ENCODE peak calls at places on chromosomes 4 and X, in six cellular contexts. One of them, this sample, is unnamed. For H3K27me3, the result is how much of the 10 kb centered on the place peaks cover.

GRCh38 chrX:120308959-120309872 is 2.0 kb downstream of the TMEM255A start:
- DNase-seq in mesenchymal stem cell: peak
- DNase-seq in neuronal stem cell: peak
- DNase-seq in IMR-90: peak
- DNase-seq in PC-3: peak
- DNase-seq in astrocyte: peak
- DNase-seq in this sample: no peak

GRCh38 chrX:23908219-23909003 is 605 bp downstream of the CXorf58 start:
- DNase-seq in mesenchymal stem cell: no peak
- DNase-seq in neuronal stem cell: no peak
- DNase-seq in IMR-90: no peak
- DNase-seq in PC-3: no peak
- DNase-seq in astrocyte: no peak
- DNase-seq in this sample: peak

GRCh38 chrX:110401142-110401541 is 42.5 kb downstream of the RTL9 start:
- DNase-seq in mesenchymal stem cell: no peak
- DNase-seq in neuronal stem cell: no peak
- DNase-seq in IMR-90: no peak
- DNase-seq in PC-3: no peak
- DNase-seq in astrocyte: no peak
- DNase-seq in this sample: peak

GRCh38 chrX:80578518-80579105 is 158.4 kb downstream of the TENT5D start:
- DNase-seq in mesenchymal stem cell: peak
- DNase-seq in neuronal stem cell: no peak
- DNase-seq in IMR-90: peak
- DNase-seq in PC-3: peak
- DNase-seq in astrocyte: no peak
- DNase-seq in this sample: peak

GRCh38 chr4:16018841-16019240 is 55.9 kb upstream of the FGFBP2 start:
- DNase-seq in mesenchymal stem cell: no peak
- DNase-seq in neuronal stem cell: no peak
- DNase-seq in IMR-90: no peak
- DNase-seq in PC-3: no peak
- DNase-seq in astrocyte: no peak
- DNase-seq in this sample: no peak

GRCh38 chrX:15816886-15817285 is 26.6 kb downstream of the ZRSR2 start:
- DNase-seq in mesenchymal stem cell: peak
- DNase-seq in neuronal stem cell: no peak
- DNase-seq in IMR-90: no peak
- DNase-seq in PC-3: no peak
- DNase-seq in astrocyte: peak
- DNase-seq in this sample: no peak

GRCh38 chrX:126065901-126066660 is 100.0 kb downstream of the DCAF12L2 start:
- DNase-seq in mesenchymal stem cell: no peak
- DNase-seq in neuronal stem cell: no peak
- DNase-seq in IMR-90: no peak
- DNase-seq in PC-3: no peak
- DNase-seq in astrocyte: no peak
- DNase-seq in this sample: no peak

GRCh38 chr4:175827510-175827909 is 15.4 kb upstream of the GPM6A start:
- DNase-seq in mesenchymal stem cell: no peak
- DNase-seq in neuronal stem cell: no peak
- DNase-seq in IMR-90: no peak
- DNase-seq in PC-3: no peak
- DNase-seq in astrocyte: no peak
- DNase-seq in this sample: no peak

GRCh38 chr4:173745765-173746164 is 215.7 kb upstream of the HAND2 start:
- DNase-seq in mesenchymal stem cell: no peak
- DNase-seq in neuronal stem cell: no peak
- DNase-seq in IMR-90: no peak
- DNase-seq in PC-3: no peak
- DNase-seq in astrocyte: no peak
- DNase-seq in this sample: no peak

GRCh38 chr4:85790582-85790981 is 315.6 kb downstream of the ARHGAP24 start:
- DNase-seq in mesenchymal stem cell: peak
- DNase-seq in neuronal stem cell: no peak
- DNase-seq in IMR-90: peak
- DNase-seq in PC-3: no peak
- DNase-seq in astrocyte: peak
- DNase-seq in this sample: no peak

GRCh38 chr4:107751670-107752069 is 31.6 kb upstream of the PAPSS1 start:
- DNase-seq in mesenchymal stem cell: peak
- DNase-seq in neuronal stem cell: no peak
- DNase-seq in IMR-90: peak
- DNase-seq in PC-3: no peak
- DNase-seq in astrocyte: no peak
- DNase-seq in this sample: no peak

GRCh38 chr4:26826721-26827120 is 33.9 kb upstream of the STIM2 start:
- DNase-seq in mesenchymal stem cell: no peak
- DNase-seq in neuronal stem cell: no peak
- DNase-seq in IMR-90: peak
- DNase-seq in PC-3: no peak
- DNase-seq in astrocyte: no peak
- DNase-seq in this sample: peak

GRCh38 chr4:82721819-82722423 is 76.7 kb downstream of the SCD5 start:
- DNase-seq in mesenchymal stem cell: no peak
- DNase-seq in neuronal stem cell: no peak
- DNase-seq in IMR-90: peak
- DNase-seq in PC-3: peak
- DNase-seq in astrocyte: peak
- DNase-seq in this sample: peak

GRCh38 chr4:60897415-60897814 is 302.7 kb upstream of the ADGRL3 start:
- DNase-seq in mesenchymal stem cell: no peak
- DNase-seq in neuronal stem cell: no peak
- DNase-seq in IMR-90: no peak
- DNase-seq in PC-3: peak
- DNase-seq in astrocyte: no peak
- DNase-seq in this sample: no peak

GRCh38 chrX:110600745-110601310 is 194.8 kb downstream of the CHRDL1 start:
- DNase-seq in mesenchymal stem cell: no peak
- DNase-seq in neuronal stem cell: no peak
- DNase-seq in IMR-90: no peak
- DNase-seq in PC-3: peak
- DNase-seq in astrocyte: no peak
- DNase-seq in this sample: no peak

GRCh38 chrX:54479471-54480122 is 16.4 kb downstream of the FGD1 start:
- DNase-seq in mesenchymal stem cell: peak
- DNase-seq in neuronal stem cell: no peak
- DNase-seq in IMR-90: no peak
- DNase-seq in PC-3: no peak
- DNase-seq in astrocyte: no peak
- DNase-seq in this sample: no peak

GRCh38 chr4:88820723-88821368 is 123.2 kb upstream of the NAP1L5 start:
- DNase-seq in mesenchymal stem cell: no peak
- DNase-seq in neuronal stem cell: no peak
- DNase-seq in IMR-90: peak
- DNase-seq in PC-3: peak
- DNase-seq in astrocyte: no peak
- DNase-seq in this sample: no peak

DNA sequence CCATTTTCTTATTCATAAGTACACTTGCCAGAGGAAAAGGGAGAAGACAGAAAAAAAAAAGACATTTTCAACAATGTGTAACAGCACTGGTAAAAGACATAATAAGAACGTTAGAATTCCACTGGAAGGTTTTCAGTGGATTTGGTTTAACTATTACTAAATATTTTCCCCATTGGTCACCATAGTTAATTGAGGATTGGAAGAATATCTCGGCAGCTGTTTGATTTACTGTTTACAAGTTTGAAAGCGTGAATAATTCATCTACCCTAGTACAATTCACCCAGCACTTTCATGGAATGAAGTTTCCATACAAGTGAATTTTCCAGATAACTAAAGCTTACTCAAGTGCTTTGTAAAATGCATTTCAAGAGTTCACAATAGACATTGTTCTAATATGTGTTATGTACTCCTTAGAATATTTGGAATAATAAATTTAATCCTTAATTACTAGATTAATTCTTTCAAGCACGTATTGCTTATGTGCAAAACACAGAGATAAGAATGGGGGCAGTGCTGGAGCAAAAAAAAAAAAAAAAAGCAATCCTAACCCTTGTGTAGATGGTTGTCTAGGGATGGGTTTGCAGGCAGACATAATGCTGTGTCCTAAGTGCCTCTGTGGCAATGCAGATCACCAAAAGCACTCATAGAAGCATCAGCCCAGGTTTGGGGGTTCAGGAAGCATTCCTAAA is 57.1 kb downstream of the ENPEP start:
- DNase-seq in mesenchymal stem cell: peak
- DNase-seq in neuronal stem cell: no peak
- DNase-seq in IMR-90: no peak
- DNase-seq in PC-3: no peak
- DNase-seq in astrocyte: peak
- DNase-seq in this sample: no peak
- H3K4me2 ChIP-seq in mesenchymal stem cell: no peak
- H3K4me2 ChIP-seq in neuronal stem cell: no peak
- H3K4me2 ChIP-seq in IMR-90: peak
- H3K4me2 ChIP-seq in PC-3: no peak
- H3K4me2 ChIP-seq in astrocyte: peak
- H3K4me2 ChIP-seq in this sample: peak

DNA sequence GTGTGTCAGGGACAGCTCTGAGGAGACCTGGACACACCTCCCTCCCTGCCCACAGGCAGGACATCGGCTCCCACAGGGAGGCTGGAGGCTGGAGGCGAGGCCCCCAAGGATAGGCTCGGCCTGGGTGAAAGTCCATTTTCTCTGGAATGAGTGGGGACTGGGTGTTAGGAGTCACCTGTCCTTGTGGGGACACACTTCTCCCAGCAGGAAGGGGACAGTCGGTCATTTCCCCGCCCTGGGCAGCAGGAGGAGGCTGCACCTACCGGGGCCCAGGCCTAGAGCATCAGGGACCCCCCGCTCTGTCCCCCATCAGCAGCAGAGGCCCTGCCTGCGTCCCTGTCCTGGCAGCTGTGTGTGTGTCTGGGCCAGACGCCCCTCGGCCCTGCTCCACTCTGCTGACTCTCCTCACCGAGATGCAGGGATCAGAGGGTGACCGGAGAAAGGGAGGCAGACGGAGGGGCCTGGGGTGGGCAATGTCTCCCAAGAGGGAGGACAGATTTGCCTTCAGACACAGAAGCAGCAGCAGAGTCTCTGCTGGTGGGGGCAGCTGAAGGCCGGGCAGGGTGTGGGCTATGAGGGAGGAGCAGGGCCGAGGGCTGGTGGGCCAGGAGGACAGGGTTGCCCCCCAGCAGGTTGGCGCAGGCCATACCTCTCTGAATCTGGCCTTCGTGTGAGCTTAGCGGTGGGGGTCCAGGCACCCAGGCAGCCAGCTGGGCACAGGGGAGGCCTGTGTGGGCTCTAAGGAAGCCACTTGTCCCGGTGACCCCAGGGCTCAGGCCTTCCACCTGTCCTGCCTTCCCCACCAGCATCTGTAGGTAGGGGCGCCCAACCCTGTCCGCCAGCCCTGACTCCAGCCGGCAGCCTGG is 125.7 kb upstream of the NKX1-1 start:
- DNase-seq in mesenchymal stem cell: no peak
- DNase-seq in neuronal stem cell: no peak
- DNase-seq in IMR-90: no peak
- DNase-seq in PC-3: no peak
- DNase-seq in astrocyte: no peak
- DNase-seq in this sample: no peak
- H3K27me3 ChIP-seq in mesenchymal stem cell: half or more
- H3K27me3 ChIP-seq in neuronal stem cell: under half
- H3K27me3 ChIP-seq in IMR-90: half or more
- H3K27me3 ChIP-seq in PC-3: under half
- H3K27me3 ChIP-seq in astrocyte: under half
- H3K27me3 ChIP-seq in this sample: under half

DNA sequence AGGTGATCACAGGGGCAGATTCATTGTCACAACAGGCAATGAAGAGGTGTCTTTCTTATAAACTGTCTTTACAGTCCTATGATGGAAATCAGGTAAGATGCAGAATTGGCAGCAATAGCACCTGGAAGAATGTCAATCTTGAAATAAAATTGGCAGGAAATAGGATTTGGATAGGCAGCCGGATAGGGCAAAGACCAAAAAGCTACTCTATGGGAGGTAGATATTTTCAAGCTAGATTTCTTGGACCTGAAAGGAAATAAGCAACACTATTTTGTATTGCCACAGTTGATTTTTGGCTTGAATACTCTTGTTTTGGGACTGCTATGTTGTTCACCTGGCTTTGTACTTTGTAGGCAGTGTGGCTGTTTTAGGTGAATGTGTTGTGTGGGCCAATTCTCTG is 314.2 kb downstream of the SLC7A11 start:
- DNase-seq in mesenchymal stem cell: no peak
- DNase-seq in neuronal stem cell: no peak
- DNase-seq in IMR-90: no peak
- DNase-seq in PC-3: no peak
- DNase-seq in astrocyte: no peak
- DNase-seq in this sample: no peak
- H3K4me2 ChIP-seq in mesenchymal stem cell: no peak
- H3K4me2 ChIP-seq in neuronal stem cell: no peak
- H3K4me2 ChIP-seq in IMR-90: no peak
- H3K4me2 ChIP-seq in PC-3: no peak
- H3K4me2 ChIP-seq in astrocyte: no peak
- H3K4me2 ChIP-seq in this sample: no peak

DNA sequence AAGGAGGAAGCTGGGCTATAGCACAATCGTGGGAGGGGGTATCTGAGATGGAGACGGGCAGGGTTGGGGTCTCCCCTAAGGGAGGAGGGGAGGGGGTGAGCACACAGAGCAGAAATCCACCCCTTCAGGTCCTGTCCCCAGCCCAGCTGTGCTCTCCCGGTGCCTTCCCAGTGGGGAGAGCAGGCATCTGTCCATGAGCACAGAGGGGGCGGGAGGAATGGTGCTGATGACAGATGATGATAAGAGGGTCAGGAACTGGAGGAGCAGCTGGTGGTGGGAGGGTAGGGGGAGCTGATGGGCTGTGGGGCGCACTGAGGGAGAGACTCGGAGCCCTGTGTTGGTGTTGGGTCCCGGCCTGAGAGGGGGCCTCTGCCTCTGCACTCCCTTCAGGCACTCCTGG is 8.6 kb downstream of the ATP2B3 start:
- DNase-seq in mesenchymal stem cell: no peak
- DNase-seq in neuronal stem cell: no peak
- DNase-seq in IMR-90: no peak
- DNase-seq in PC-3: no peak
- DNase-seq in astrocyte: no peak
- DNase-seq in this sample: no peak
- H3K27me3 ChIP-seq in mesenchymal stem cell: under half
- H3K27me3 ChIP-seq in neuronal stem cell: under half
- H3K27me3 ChIP-seq in IMR-90: under half
- H3K27me3 ChIP-seq in PC-3: under half
- H3K27me3 ChIP-seq in astrocyte: under half
- H3K27me3 ChIP-seq in this sample: under half

GRCh38 chrX:153884136-153885076 is 1.6 kb downstream of the L1CAM start:
- DNase-seq in mesenchymal stem cell: no peak
- DNase-seq in neuronal stem cell: no peak
- DNase-seq in IMR-90: no peak
- DNase-seq in PC-3: peak
- DNase-seq in astrocyte: no peak
- DNase-seq in this sample: peak
- H3K4me2 ChIP-seq in mesenchymal stem cell: peak
- H3K4me2 ChIP-seq in neuronal stem cell: no peak
- H3K4me2 ChIP-seq in IMR-90: no peak
- H3K4me2 ChIP-seq in PC-3: peak
- H3K4me2 ChIP-seq in astrocyte: no peak
- H3K4me2 ChIP-seq in this sample: no peak

DNA sequence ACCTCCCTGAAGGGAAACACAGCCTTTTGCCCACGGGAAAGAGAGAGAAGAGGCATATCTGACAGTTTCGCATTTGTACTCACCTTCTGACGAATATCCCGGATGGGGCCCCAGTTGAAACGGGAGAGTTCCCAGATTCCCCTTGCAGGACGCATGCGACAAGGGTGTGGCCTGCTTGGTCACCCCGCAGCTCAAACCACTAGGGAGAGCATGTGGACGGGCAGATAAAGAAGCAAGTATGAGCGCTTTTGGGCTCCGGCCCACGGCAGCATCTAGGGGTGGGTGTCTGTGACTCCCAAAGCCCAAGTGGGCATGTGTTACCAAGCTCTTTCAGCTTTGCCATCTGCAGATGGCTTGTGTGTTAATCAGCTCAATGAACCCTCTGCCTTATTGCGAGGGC is 70.1 kb upstream of the MED14 start:
- DNase-seq in mesenchymal stem cell: no peak
- DNase-seq in neuronal stem cell: no peak
- DNase-seq in IMR-90: no peak
- DNase-seq in PC-3: no peak
- DNase-seq in astrocyte: no peak
- DNase-seq in this sample: no peak
- H3K27me3 ChIP-seq in mesenchymal stem cell: under half
- H3K27me3 ChIP-seq in neuronal stem cell: under half
- H3K27me3 ChIP-seq in IMR-90: under half
- H3K27me3 ChIP-seq in PC-3: under half
- H3K27me3 ChIP-seq in astrocyte: under half
- H3K27me3 ChIP-seq in this sample: under half